ENCODE peak calls at places on chromosomes 11 and 22, in five cellular contexts. D is MCF 10A; T is sigmoid colon; K is stimulated activated naive B cell treated with anti-CD40 and anti-IgM and Interleukin-4, amounts not matched to agents 10 μg/mL and 1 μg/mL and 100 μg/mL, for 72 hours; X is HuH-7.5. E is an unnamed sample.

GRCh38 chr22:38834991-38835390 is 8.8 kb downstream of the NPTXR start:
- DNase-seq in D (no peak), X (no peak), T (no peak), K (no peak), E (no peak)

GRCh38 chr11:125154380-125155099 is 10.0 kb upstream of the PKNOX2 start:
- DNase-seq in K (no peak), T (no peak), D (no peak), X (no peak), E (no peak)

GRCh38 chr11:118277312-118277711 is 13.2 kb upstream of the MPZL2 start:
- DNase-seq in X (no peak), K (no peak), D (peak), T (no peak), E (no peak)

GRCh38 chr11:68632802-68633201 is 51.5 kb upstream of the GAL start:
- DNase-seq in K (no peak), D (peak), T (no peak), X (peak), E (no peak)

GRCh38 chr22:39650996-39651782 is 80.6 kb downstream of the CACNA1I start:
- DNase-seq in T (no peak), K (no peak), D (no peak), X (no peak), E (no peak)

GRCh38 chr22:20054485-20054884 is 25.6 kb upstream of the DGCR8 start:
- DNase-seq in K (no peak), D (no peak), T (no peak), X (no peak), E (no peak)

GRCh38 chr22:23357028-23357427 is 176.7 kb downstream of the BCR start:
- DNase-seq in D (no peak), X (no peak), T (no peak), K (no peak), E (no peak)

GRCh38 chr11:33525789-33526188 is 174.8 kb downstream of the C11orf91 start:
- DNase-seq in X (no peak), T (no peak), D (no peak), K (no peak), E (no peak)

GRCh38 chr22:41565403-41566054 is 4.7 kb downstream of the CSDC2 start:
- DNase-seq in T (peak), X (no peak), D (peak), K (no peak), E (no peak)

GRCh38 chr11:113505541-113506375 is 30.6 kb upstream of the DRD2 start:
- DNase-seq in X (no peak), K (no peak), D (peak), T (no peak), E (no peak)

GRCh38 chr11:76083563-76084451 is 122.5 kb downstream of the WNT11 start:
- DNase-seq in D (no peak), T (no peak), K (no peak), X (no peak), E (no peak)

E was measured in amygdala.